ENCODE peak calls at places on chromosomes 1 and 21, in nine cellular contexts. U, L, T, D, S, C, K, P and W are unnamed samples.

GRCh38 chr1:116168277-116169032 is 57.3 kb downstream of the MAB21L3 start:
- DNase-seq in T (peak; percentile 73), K (peak; percentile 86), C (peak; percentile 91), U (peak; percentile 83), L (peak; percentile 77), S (peak; percentile 84), P (peak; percentile 76), D (peak; percentile 62), W (peak; percentile 94)

GRCh38 chr1:208523007-208523406 is 278.8 kb upstream of the PLXNA2 start:
- DNase-seq in K (no peak), U (no peak), P (no peak), S (no peak), L (no peak), C (no peak), D (no peak), T (no peak), W (no peak)

GRCh38 chr1:201051399-201051798 is 27.9 kb upstream of the KIF21B start:
- DNase-seq in D (no peak), C (no peak), L (no peak), T (no peak), U (no peak), P (no peak), K (no peak), S (no peak), W (no peak)

GRCh38 chr1:32172621-32173245 is 6.7 kb upstream of the TXLNA start:
- DNase-seq in D (no peak), S (no peak), L (no peak), T (no peak), K (no peak), U (no peak), P (no peak), C (no peak), W (no peak)

GRCh38 chr1:66532798-66533783 is 862 bp upstream of the SGIP1 start:
- DNase-seq in T (peak; percentile 26), L (peak; percentile 48), U (peak; percentile 19), D (no peak), K (peak; percentile 30), C (peak; percentile 47), S (peak; percentile 42), P (no peak), W (peak; percentile 77)

GRCh38 chr1:91502138-91502881 is 1.7 kb downstream of the CDC7 start:
- DNase-seq in U (no peak), S (no peak), K (no peak), C (no peak), T (no peak), L (no peak), D (no peak), P (no peak), W (no peak)

GRCh38 chr1:229067546-229067945 is 203.4 kb upstream of the RAB4A start:
- DNase-seq in D (no peak), U (no peak), C (no peak), S (no peak), T (no peak), P (no peak), L (no peak), K (no peak), W (no peak)

GRCh38 chr1:183080406-183080805 is 57.2 kb downstream of the LAMC1 start:
- DNase-seq in T (no peak), L (no peak), C (no peak), P (no peak), S (no peak), K (no peak), D (no peak), U (no peak), W (no peak)

GRCh38 chr1:44799770-44800584 is at the start of gene PLK3:
- DNase-seq in S (peak; percentile 96), U (peak; percentile 97), T (peak; percentile 99), K (peak; percentile 98), C (peak; percentile 98), P (peak; percentile 99), D (peak; percentile 97), L (peak; percentile 98), W (peak; percentile 99)

GRCh38 chr1:44803062-44803311 is 2.8 kb downstream of the PLK3 start:
- DNase-seq in K (no peak), U (peak; percentile 13), P (no peak), D (no peak), S (no peak), T (no peak), C (no peak), L (no peak), W (no peak)

GRCh38 chr1:44803312-44804095 is 3.3 kb downstream of the PLK3 start:
- DNase-seq in C (peak; percentile 45), S (no peak), U (peak; percentile 13), L (no peak), T (no peak), D (no peak), K (no peak), P (peak; percentile 81), W (peak; percentile 63)

GRCh38 chr1:44801491-44802305 is 1.5 kb downstream of the PLK3 start:
- DNase-seq in U (peak; percentile 20), P (no peak), C (peak; percentile 54), T (no peak), K (no peak), D (no peak), S (no peak), L (no peak), W (peak; percentile 81)

GRCh38 chr1:44802306-44803061 is 2.3 kb downstream of the PLK3 start:
- DNase-seq in U (peak; percentile 19), S (no peak), L (no peak), D (no peak), K (no peak), T (no peak), P (no peak), C (peak; percentile 50), W (peak; percentile 74)
- H3K4me1 ChIP-seq in U (peaks cover 78% of the 10 kb centered on the region), S (peaks cover 71% of the 10 kb centered on the region), L (peaks cover 14% of the 10 kb centered on the region), D (no peaks in the 10 kb centered on the region), K (peaks cover 21% of the 10 kb centered on the region), T (peaks cover 24% of the 10 kb centered on the region), P (peaks cover 62% of the 10 kb centered on the region), C (peaks cover 75% of the 10 kb centered on the region), W (peaks cover 10% of the 10 kb centered on the region)

GRCh38 chr21:14076143-14076806 is 134.5 kb downstream of the LIPI start:
- DNase-seq in T (no peak), S (no peak), P (no peak), K (no peak), D (no peak), C (no peak), L (no peak), U (no peak), W (peak; percentile 70)

GRCh38 chr21:14073615-14074014 is 137.1 kb downstream of the LIPI start:
- DNase-seq in K (no peak), C (no peak), P (no peak), S (no peak), D (no peak), U (no peak), L (no peak), T (no peak), W (no peak)

GRCh38 chr21:14072761-14073535 is 137.8 kb downstream of the LIPI start:
- DNase-seq in T (no peak), L (no peak), P (no peak), K (no peak), D (no peak), S (no peak), U (no peak), C (no peak), W (peak; percentile 57)

GRCh38 chr21:14074177-14074576 is 136.6 kb downstream of the LIPI start:
- DNase-seq in C (no peak), T (no peak), K (no peak), P (no peak), U (no peak), D (no peak), L (no peak), S (no peak), W (no peak)

DNA sequence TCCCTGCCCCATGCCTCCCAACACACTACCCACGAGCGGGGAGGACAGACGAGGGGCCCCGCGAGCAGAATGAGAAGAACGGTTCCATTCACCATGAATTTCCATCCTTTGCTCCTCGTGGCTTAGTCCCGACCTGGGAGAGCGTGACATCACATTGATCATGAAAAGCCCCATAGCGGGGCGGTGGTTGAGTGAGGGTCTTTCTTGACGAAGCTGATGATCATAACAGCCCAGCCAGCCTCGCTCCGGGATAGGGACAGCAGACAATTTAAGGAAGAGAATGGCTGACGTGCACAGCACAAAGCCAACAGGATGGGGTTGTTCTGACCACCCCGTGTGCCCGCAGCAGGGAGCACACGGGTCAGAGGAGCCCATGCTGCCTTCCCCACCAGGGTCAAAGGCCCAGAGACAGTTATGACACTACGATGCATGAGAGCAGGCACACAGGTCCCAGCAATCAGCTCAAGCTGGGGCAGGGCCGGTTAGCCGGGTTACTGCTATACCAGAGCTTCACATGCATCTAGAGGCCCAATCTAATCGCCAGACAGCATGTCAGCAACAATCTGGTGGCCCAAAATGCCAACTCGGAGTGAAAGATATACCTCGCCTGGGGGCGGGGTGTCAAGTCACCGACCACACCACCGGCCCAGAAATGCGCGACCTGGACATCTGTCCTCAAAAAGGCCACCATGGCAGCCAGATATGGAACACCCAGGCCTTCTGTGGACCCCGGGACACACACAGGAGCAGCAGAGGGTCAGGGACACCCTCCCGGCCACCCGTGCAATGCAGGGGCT is 135.2 kb downstream of the LIPI start:
- DNase-seq in S (no peak), P (no peak), T (no peak), C (no peak), L (no peak), D (no peak), U (no peak), K (no peak), W (peak; percentile 63)
- TF ChIP-seq CTCF in S (no peak), P (no peak), T (no peak), C (no peak), L (no peak), D (no peak), U (no peak), K (no peak), W (no peak)

GRCh38 chr1:40985875-40986274 is 6.4 kb downstream of the CTPS1 start:
- DNase-seq in K (no peak), D (no peak), T (no peak), C (no peak), U (no peak), S (no peak), P (no peak), L (no peak), W (no peak)
- H3K4me1 ChIP-seq in K (peaks cover 37% of the 10 kb centered on the region), D (no peaks in the 10 kb centered on the region), T (no peaks in the 10 kb centered on the region), C (peaks cover 37% of the 10 kb centered on the region), U (peaks cover 46% of the 10 kb centered on the region), S (peaks cover 7% of the 10 kb centered on the region), P (peaks cover 13% of the 10 kb centered on the region), L (peaks cover 9% of the 10 kb centered on the region), W (peaks cover 32% of the 10 kb centered on the region)

DNA sequence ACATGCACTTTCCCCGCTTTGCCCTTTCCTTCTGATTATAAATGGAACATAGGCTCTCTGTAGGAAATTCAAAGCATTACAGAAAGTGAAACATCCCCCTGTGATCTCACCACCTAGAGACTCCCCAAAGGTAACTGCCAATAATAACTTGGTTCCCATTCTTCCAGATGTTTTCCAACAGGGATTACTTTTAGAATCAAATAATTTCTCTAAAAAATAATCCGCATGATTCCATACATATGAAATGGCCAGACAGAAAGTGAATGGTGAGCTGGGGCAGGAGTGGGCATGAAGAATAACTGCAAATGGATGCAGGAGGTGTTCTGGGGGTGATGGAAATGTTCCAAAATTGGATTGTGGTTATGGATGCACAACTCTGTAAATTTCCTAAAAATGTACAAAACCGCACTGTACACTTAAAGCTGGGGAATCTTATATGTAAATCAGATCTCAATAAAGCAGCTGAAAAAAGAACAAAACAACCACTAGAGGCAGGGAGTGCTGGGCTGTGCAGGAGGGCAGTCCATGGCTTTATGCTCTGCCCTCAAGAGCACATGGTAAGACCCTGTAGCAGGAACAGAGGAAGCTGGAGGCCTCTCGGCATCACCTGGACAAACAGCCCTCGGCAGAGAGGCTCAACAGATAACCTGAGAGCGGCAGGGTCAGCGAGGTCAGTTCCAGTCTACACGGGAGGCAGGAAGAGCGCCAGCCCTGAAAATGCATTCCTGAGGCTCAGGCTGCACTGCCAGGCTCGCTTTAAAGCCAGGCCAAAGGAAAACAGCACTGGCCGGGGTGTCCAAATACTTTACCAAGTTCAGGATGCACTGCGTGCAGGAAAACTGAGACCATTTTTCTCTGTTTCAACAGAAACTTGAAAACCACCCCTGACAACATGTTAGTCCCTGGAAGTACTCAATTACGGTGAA is 39.7 kb downstream of the CAPZB start:
- DNase-seq in C (peak; percentile 63), K (peak; percentile 77), U (peak; percentile 42), T (no peak), P (peak; percentile 59), L (no peak), D (peak; percentile 55), S (peak; percentile 41), W (no peak)
- TF ChIP-seq CTCF in C (peak; percentile 20), K (no peak), U (peak; percentile 43), T (peak; percentile 19), P (no peak), L (peak; percentile 33), D (peak; percentile 11), S (no peak), W (peak; percentile 9)